ENCODE peak calls at places on chromosome 6, in six cellular contexts. N is esophagus squamous epithelium, Y is tibial artery, X is adrenal gland, D is uterus, B is tibial nerve. A is an unnamed sample.
A peak's percentile ranks its signal among the peaks of the same experiment; 100 is the strongest.

GRCh38 chr6:136125585-136125984 is 124.5 kb downstream of the MTFR2 start:
- DNase-seq in N (no peak), Y (no peak), X (no peak), D (no peak), B (no peak), A (no peak)

GRCh38 chr6:2581611-2582010 is 169.1 kb downstream of the MYLK4 start:
- DNase-seq in N (no peak), Y (no peak), X (no peak), D (no peak), B (no peak), A (no peak)

GRCh38 chr6:159125977-159126376 is 43.2 kb upstream of the FNDC1 start:
- DNase-seq in N (no peak), Y (no peak), X (peak; percentile 68), D (no peak), B (no peak), A (no peak)

GRCh38 chr6:18501313-18502013 is 114.3 kb downstream of the RNF144B start:
- DNase-seq in N (no peak), Y (peak; percentile 77), X (peak; percentile 27), D (no peak), B (no peak), A (peak; percentile 68)

GRCh38 chr6:12962995-12963394 is 246.4 kb downstream of the PHACTR1 start:
- DNase-seq in N (no peak), Y (no peak), X (no peak), D (no peak), B (no peak), A (peak; percentile 45)

GRCh38 chr6:6438286-6438685 is 117.8 kb upstream of the F13A1 start:
- DNase-seq in N (no peak), Y (no peak), X (no peak), D (no peak), B (no peak), A (no peak)

GRCh38 chr6:88157106-88157505 is 9.0 kb downstream of the CNR1 start:
- DNase-seq in N (no peak), Y (no peak), X (no peak), D (no peak), B (no peak), A (no peak)

GRCh38 chr6:26609463-26609862 is 12.7 kb downstream of the ABT1 start:
- DNase-seq in N (no peak), Y (no peak), X (no peak), D (no peak), B (no peak), A (no peak)

GRCh38 chr6:81594501-81594900 is 158.0 kb downstream of the TENT5A start:
- DNase-seq in N (no peak), Y (no peak), X (no peak), D (no peak), B (no peak), A (no peak)

GRCh38 chr6:137315081-137315480 is 95.9 kb upstream of the IFNGR1 start:
- DNase-seq in N (no peak), Y (no peak), X (no peak), D (no peak), B (no peak), A (no peak)

GRCh38 chr6:154864086-154864430 is 130.8 kb downstream of the SCAF8 start:
- DNase-seq in N (no peak), Y (no peak), X (no peak), D (no peak), B (no peak), A (no peak)

GRCh38 chr6:72916298-72916697 is 294.4 kb downstream of the KCNQ5 start:
- DNase-seq in N (no peak), Y (no peak), X (no peak), D (no peak), B (no peak), A (no peak)

GRCh38 chr6:8481727-8482126 is 46.4 kb upstream of the SLC35B3 start:
- DNase-seq in N (no peak), Y (no peak), X (no peak), D (no peak), B (no peak), A (no peak)

GRCh38 chr6:159830481-159831372 is 30.7 kb downstream of the PNLDC1 start:
- DNase-seq in N (no peak), Y (no peak), X (no peak), D (no peak), B (no peak), A (no peak)

GRCh38 chr6:147106759-147107401 is 97.3 kb upstream of the STXBP5 start:
- DNase-seq in N (no peak), Y (no peak), X (no peak), D (no peak), B (no peak), A (no peak)

GRCh38 chr6:148980234-148980633 is 233.4 kb downstream of the UST start:
- DNase-seq in N (no peak), Y (no peak), X (no peak), D (no peak), B (no peak), A (no peak)

GRCh38 chr6:36929607-36930006 is 24.9 kb upstream of the PI16 start:
- DNase-seq in N (no peak), Y (no peak), X (no peak), D (no peak), B (no peak), A (no peak)

DNA sequence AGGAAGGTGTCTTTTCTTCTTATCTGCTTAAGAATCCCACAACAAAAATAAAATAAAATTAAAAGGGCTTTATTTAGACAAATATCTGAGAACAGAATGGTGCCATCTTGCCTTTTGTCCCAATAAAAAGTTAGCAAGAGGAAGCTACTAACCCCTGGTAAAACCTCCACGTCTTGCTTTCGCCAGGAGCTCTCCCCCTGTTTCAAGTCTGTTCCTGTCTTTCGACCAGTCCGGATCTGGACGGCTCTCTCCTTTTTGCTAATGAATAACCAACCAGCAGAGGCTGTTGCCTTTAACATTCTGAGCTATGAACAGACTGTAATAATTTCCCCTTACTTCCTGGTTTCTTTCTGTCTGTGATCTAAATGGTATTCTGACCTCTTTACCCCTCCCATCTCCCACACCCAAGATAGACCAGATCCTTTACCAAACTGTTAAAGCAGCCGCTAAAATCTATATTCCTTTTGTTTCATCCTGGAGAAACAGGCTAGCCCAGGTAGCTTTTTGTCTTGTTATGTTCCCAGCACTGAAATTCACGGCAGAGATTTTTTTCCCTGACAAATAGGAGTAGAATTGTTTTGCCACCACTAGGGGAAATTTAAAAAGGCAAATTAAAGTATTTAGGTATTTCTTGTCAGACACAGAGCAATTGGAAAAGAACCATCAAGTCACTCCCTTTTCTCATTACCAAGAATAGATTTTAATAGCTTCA is at the start of gene FRK:
- DNase-seq in N (no peak), Y (peak; percentile 34), X (no peak), D (no peak), B (no peak), A (peak; percentile 50)
- TF ChIP-seq CTCF in N (peak; percentile 15), Y (peak; percentile 53), X (peak; percentile 40), D (peak; percentile 7), B (peak; percentile 24), A (peak; percentile 34)

GRCh38 chr6:11604836-11605506 is 67.4 kb downstream of the TMEM170B start:
- DNase-seq in N (no peak), Y (peak; percentile 64), X (no peak), D (no peak), B (peak; percentile 35), A (no peak)

GRCh38 chr6:11604215-11604614 is 66.7 kb downstream of the TMEM170B start:
- DNase-seq in N (no peak), Y (no peak), X (no peak), D (no peak), B (no peak), A (no peak)

GRCh38 chr6:11605507-11605905 is 68.0 kb downstream of the TMEM170B start:
- DNase-seq in N (no peak), Y (no peak), X (no peak), D (no peak), B (no peak), A (no peak)

GRCh38 chr6:11607381-11607780 is 69.8 kb downstream of the TMEM170B start:
- DNase-seq in N (no peak), Y (no peak), X (no peak), D (no peak), B (peak; percentile 29), A (no peak)

DNA sequence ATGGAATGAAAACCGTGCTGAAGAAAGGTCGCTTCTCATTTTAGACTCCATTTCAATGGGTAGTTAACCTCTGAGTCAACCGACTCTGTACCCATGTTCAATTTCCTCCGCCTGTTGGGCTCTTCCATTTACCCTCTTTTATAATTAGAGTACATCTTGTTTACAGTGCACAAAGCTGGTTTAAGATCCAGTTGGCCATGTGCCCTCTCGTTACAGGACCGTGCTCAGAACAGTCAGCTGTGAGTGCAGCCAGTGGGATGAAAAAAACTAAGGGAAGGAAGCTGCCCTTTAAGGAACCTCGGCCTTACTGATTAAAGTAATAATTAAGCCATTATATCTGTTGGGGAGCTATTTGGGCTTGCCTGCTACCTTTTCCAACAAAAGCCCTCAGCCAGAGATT is 68.7 kb downstream of the TMEM170B start:
- DNase-seq in N (no peak), Y (peak; percentile 47), X (no peak), D (no peak), B (no peak), A (no peak)
- H3K4me3 ChIP-seq in N (no peak overlapping the region), Y (no peak overlapping the region), X (no peak overlapping the region), D (no peak overlapping the region), B (no peak overlapping the region), A (no peak overlapping the region)

GRCh38 chr6:43493833-43494232 is 16.3 kb downstream of the LRRC73 start:
- DNase-seq in N (no peak), Y (no peak), X (no peak), D (no peak), B (no peak), A (no peak)

GRCh38 chr6:43494321-43494720 is 15.8 kb downstream of the LRRC73 start:
- DNase-seq in N (no peak), Y (no peak), X (no peak), D (no peak), B (no peak), A (no peak)

GRCh38 chr6:43493230-43493629 is 15.9 kb downstream of the TJAP1 start:
- DNase-seq in N (no peak), Y (no peak), X (no peak), D (no peak), B (no peak), A (no peak)

GRCh38 chr6:43491750-43492661 is 14.6 kb downstream of the TJAP1 start:
- DNase-seq in N (no peak), Y (peak; percentile 83), X (peak; percentile 85), D (peak; percentile 76), B (peak; percentile 80), A (peak; percentile 89)

DNA sequence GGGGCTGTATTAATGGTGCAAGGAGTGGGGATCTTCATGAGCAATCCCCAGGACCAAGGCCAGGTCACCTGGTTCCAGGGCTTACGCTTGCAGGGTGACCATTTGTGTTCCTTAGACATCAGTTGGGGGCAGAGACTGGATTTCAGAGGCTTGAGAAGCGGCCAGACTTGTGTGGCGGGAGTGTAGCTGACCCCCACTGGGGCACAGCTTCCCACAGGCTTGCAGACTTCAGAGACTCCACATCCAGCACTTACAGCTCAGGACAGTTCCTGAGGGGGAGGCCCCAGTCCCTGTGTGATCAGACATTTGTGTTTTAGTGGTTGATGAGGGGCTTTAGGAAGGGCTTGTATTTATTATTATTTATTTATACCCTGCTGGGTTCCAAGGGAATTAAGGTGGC is 15.3 kb downstream of the TJAP1 start:
- DNase-seq in N (no peak), Y (no peak), X (no peak), D (no peak), B (no peak), A (no peak)
- H3K9me3 ChIP-seq in N (no peaks in the 10 kb centered on the region), Y (no peaks in the 10 kb centered on the region), X (no peaks in the 10 kb centered on the region), D (no peaks in the 10 kb centered on the region), B (no peaks in the 10 kb centered on the region), A (no peaks in the 10 kb centered on the region)

DNA sequence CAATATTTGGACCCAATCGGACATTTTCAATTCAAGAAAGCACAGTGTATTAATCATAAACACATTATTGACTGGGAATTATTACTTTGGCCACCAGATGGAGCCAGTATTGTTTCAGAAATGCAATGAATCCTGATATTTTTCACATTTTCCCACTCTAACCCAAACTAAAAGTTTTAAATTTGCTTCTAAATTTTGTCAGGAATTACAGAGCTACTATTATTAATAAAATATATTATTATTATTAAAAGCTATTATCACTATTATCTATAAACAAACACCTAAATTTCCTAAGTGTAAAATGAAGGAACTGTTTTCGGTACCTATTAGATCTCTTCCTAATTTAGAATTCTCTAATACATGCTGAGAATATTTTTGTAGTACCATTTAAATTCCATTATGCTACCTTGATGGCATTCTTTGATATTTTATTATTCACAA is 245.3 kb downstream of the OGFRL1 start:
- DNase-seq in N (no peak), Y (no peak), X (no peak), D (no peak), B (no peak), A (no peak)
- TF ChIP-seq CTCF in N (peak; percentile 26), Y (peak; percentile 65), X (peak; percentile 56), D (peak; percentile 30), B (no peak), A (peak; percentile 77)

A was measured in left lung.